ENCODE peak calls at places on chromosome 19, in six cellular contexts. Q is right lobe of liver, G is erythroblast, L is upper lobe of left lung, R is esophagus squamous epithelium, Y is tibial nerve. I is an unnamed sample.

GRCh38 chr19:48509467-48510194 is 2.0 kb downstream of the LMTK3 start:
- DNase-seq in Q (no peak), G (no peak), L (no peak), R (no peak), Y (no peak), I (no peak)

GRCh38 chr19:48613024-48613851 is 1.6 kb downstream of the FAM83E start:
- DNase-seq in Q (no peak), G (no peak), L (peak; percentile 45), R (no peak), Y (no peak), I (no peak)

GRCh38 chr19:11421607-11422098 is 2.5 kb upstream of the RGL3 start:
- DNase-seq in Q (peak; percentile 70), G (peak; percentile 55), L (peak; percentile 65), R (no peak), Y (no peak), I (no peak)

GRCh38 chr19:17294051-17294891 is 9.0 kb downstream of the ABHD8 start:
- DNase-seq in Q (peak; percentile 57), G (peak; percentile 77), L (no peak), R (no peak), Y (no peak), I (no peak)

GRCh38 chr19:55855160-55855559 is 18.8 kb downstream of the NLRP4 start:
- DNase-seq in Q (no peak), G (no peak), L (no peak), R (no peak), Y (no peak), I (no peak)

GRCh38 chr19:30855475-30855874 is 483.3 kb downstream of the ZNF536 start:
- DNase-seq in Q (no peak), G (no peak), L (no peak), R (no peak), Y (no peak), I (no peak)

GRCh38 chr19:21483589-21484170 is 21.7 kb upstream of the ZNF429 start:
- DNase-seq in Q (peak; percentile 60), G (peak; percentile 21), L (peak; percentile 56), R (no peak), Y (peak; percentile 23), I (no peak)

GRCh38 chr19:45159971-45160324 is 834 bp downstream of the NKPD1 start:
- DNase-seq in Q (no peak), G (no peak), L (no peak), R (no peak), Y (no peak), I (no peak)

GRCh38 chr19:56223481-56223880 is 21.4 kb downstream of the ZSCAN5C start:
- DNase-seq in Q (no peak), G (no peak), L (no peak), R (no peak), Y (no peak), I (no peak)

GRCh38 chr19:51567583-51567982 is 3.5 kb upstream of the ZNF175 start:
- DNase-seq in Q (no peak), G (no peak), L (no peak), R (no peak), Y (no peak), I (no peak)

GRCh38 chr19:43789029-43789428 is 8.3 kb upstream of the KCNN4 start:
- DNase-seq in Q (no peak), G (peak; percentile 48), L (no peak), R (no peak), Y (no peak), I (no peak)

GRCh38 chr19:13984875-13985741 is 21.0 kb downstream of the RFX1 start:
- DNase-seq in Q (no peak), G (no peak), L (peak; percentile 92), R (no peak), Y (no peak), I (no peak)

GRCh38 chr19:58380037-58380735 is 644 bp downstream of the ZNF837 start:
- DNase-seq in Q (no peak), G (no peak), L (no peak), R (no peak), Y (no peak), I (no peak)

GRCh38 chr19:40512473-40513344 is 45.9 kb downstream of the SPTBN4 start:
- DNase-seq in Q (no peak), G (peak; percentile 56), L (no peak), R (no peak), Y (no peak), I (no peak)

GRCh38 chr19:10268077-10268476 is 2.8 kb upstream of the ICAM1 start:
- DNase-seq in Q (peak; percentile 46), G (no peak), L (peak; percentile 40), R (no peak), Y (no peak), I (no peak)

GRCh38 chr19:54482889-54483288 is 9.8 kb upstream of the CDC42EP5 start:
- DNase-seq in Q (no peak), G (no peak), L (no peak), R (no peak), Y (no peak), I (no peak)

GRCh38 chr19:49255674-49256073 is 69.3 kb downstream of the SLC6A16 start:
- DNase-seq in Q (no peak), G (no peak), L (no peak), R (no peak), Y (no peak), I (no peak)

GRCh38 chr19:17944301-17944700 is 11.5 kb downstream of the CCDC124 start:
- DNase-seq in Q (no peak), G (no peak), L (no peak), R (no peak), Y (no peak), I (no peak)

GRCh38 chr19:31349160-31349881 is at the start of gene TSHZ3:
- DNase-seq in Q (peak; percentile 69), G (no peak), L (peak; percentile 46), R (no peak), Y (peak; percentile 72), I (no peak)

GRCh38 chr19:13154911-13155471 is 4.8 kb downstream of the IER2 start:
- DNase-seq in Q (peak; percentile 81), G (peak; percentile 74), L (peak; percentile 90), R (no peak), Y (peak; percentile 47), I (peak; percentile 93)

GRCh38 chr19:9608912-9609311 is 12.1 kb downstream of the ZNF561 start:
- DNase-seq in Q (no peak), G (no peak), L (no peak), R (no peak), Y (no peak), I (no peak)

GRCh38 chr19:13031917-13032623 is 36.8 kb downstream of the NFIX start:
- DNase-seq in Q (no peak), G (no peak), L (no peak), R (no peak), Y (no peak), I (no peak)

GRCh38 chr19:54662730-54663129 is at the start of gene LILRB4:
- DNase-seq in Q (no peak), G (no peak), L (peak; percentile 58), R (no peak), Y (no peak), I (no peak)

GRCh38 chr19:27684293-27684692 is 1528.7 kb downstream of the UQCRFS1 start:
- DNase-seq in Q (no peak), G (no peak), L (no peak), R (no peak), Y (no peak), I (no peak)

GRCh38 chr19:33690461-33691427 is 69.0 kb downstream of the CHST8 start:
- DNase-seq in Q (peak; percentile 35), G (no peak), L (no peak), R (no peak), Y (no peak), I (peak; percentile 62)

DNA sequence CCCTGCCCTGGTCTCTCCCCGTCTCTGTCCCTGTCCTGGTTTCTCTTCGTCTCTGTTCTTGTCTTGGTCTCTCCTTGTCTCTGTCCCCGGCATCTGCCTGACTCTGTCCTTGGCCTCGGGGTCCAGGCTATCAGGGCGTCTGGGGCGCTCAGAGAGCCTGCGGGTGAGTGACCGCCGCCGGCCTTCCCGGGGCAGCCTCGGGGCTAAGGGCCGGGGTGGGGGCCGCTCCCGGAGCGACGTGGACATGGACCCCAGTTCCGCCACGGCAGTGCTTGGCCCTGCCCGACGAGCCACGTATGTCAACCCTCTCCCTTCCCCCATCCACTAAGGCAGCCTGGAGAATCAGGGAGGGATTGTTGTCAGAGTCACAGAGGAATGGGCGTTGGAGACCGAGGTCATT is 14.8 kb downstream of the ARHGEF1 start:
- DNase-seq in Q (no peak), G (no peak), L (no peak), R (no peak), Y (no peak), I (no peak)
- TF ChIP-seq POLR2A in Q (no peak), G (no peak), L (no peak), R (no peak), Y (no peak), I (no peak)

GRCh38 chr19:5790573-5791520 is at the start of gene DUS3L:
- DNase-seq in Q (peak; percentile 97), G (peak; percentile 99), L (peak; percentile 98), R (peak; percentile 92), Y (peak; percentile 92), I (peak; percentile 98)
- TF ChIP-seq POLR2A in Q (peak; percentile 83), G (peak; percentile 93), L (peak; percentile 61), R (no peak), Y (peak; percentile 62), I (peak; percentile 83)

GRCh38 chr19:19579533-19580361 is 38.7 kb downstream of the PBX4 start:
- DNase-seq in Q (no peak), G (no peak), L (no peak), R (no peak), Y (no peak), I (no peak)

GRCh38 chr19:19582471-19582870 is 36.0 kb downstream of the PBX4 start:
- DNase-seq in Q (no peak), G (no peak), L (no peak), R (no peak), Y (no peak), I (no peak)

GRCh38 chr19:19581391-19581790 is 37.1 kb downstream of the PBX4 start:
- DNase-seq in Q (no peak), G (no peak), L (no peak), R (no peak), Y (no peak), I (no peak)

GRCh38 chr19:19578241-19578640 is 40.2 kb downstream of the CILP2 start:
- DNase-seq in Q (no peak), G (no peak), L (no peak), R (no peak), Y (no peak), I (no peak)

GRCh38 chr19:19580417-19580816 is 38.1 kb downstream of the PBX4 start:
- DNase-seq in Q (no peak), G (no peak), L (no peak), R (no peak), Y (no peak), I (no peak)
- TF ChIP-seq POLR2A in Q (no peak), G (no peak), L (no peak), R (no peak), Y (no peak), I (no peak)

DNA sequence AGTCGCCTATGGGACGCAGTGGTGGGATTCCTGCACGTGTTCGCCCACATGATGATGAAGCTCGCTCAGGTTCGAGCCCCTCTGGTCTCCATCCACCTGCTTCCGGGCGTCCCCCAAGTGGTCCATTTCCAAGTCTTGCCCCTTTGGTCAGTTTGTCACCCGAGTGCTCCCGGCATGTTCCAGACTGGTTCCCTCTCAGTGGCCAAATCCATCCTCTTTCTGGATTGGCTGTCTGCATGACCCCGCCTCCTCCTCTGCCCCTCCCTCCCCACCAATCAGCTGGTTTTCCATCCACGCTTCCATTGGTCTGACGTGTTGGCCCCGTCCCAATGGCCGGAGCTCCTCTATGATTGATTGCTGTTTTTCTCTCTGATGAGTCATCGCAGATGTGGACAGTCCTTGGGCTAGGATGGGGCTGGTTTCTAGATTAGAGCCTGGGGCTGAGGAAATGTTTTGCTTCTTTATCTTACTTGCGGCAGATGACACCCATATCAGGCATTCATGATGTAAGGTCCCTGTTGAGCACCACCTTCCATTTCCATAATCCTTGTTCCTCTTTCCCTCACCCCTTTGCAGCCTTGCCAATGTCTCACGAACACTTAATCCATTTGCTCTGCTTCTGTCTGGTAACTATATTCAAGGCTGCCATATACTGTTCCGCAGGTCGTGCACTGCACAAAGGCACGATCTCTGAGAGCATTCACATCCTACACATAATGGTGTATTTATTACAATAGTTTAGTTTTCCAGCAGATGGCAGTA is 73.8 kb downstream of the MAP4K1 start:
- DNase-seq in Q (no peak), G (peak; percentile 97), L (peak; percentile 85), R (no peak), Y (no peak), I (no peak)
- TF ChIP-seq POLR2A in Q (no peak), G (no peak), L (no peak), R (no peak), Y (no peak), I (no peak)